ENCODE peak calls at places on chromosomes 6 and 20, in nine cellular contexts. S is upper lobe of right lung, J is aorta, Y is SJCRH30, E is left lung, M is SK-N-SH, L is GM23248, F is neural progenitor cell, U is IMR-90. T is an unnamed sample.
A peak's percentile ranks its signal among the peaks of the same experiment; 100 is the strongest.

GRCh38 chr20:22523499-22524392 is 60.6 kb downstream of the FOXA2 start:
- DNase-seq in M (no peak), S (no peak), J (no peak), Y (no peak), U (no peak), E (no peak), L (no peak), F (no peak), T (no peak)

GRCh38 chr6:122719176-122719575 is 60.3 kb upstream of the FABP7 start:
- DNase-seq in L (no peak), S (no peak), U (no peak), Y (no peak), F (no peak), J (no peak), E (no peak), M (no peak), T (no peak)

GRCh38 chr20:58495623-58496428 is 19.4 kb downstream of the APCDD1L start:
- DNase-seq in M (no peak), E (no peak), S (no peak), Y (no peak), L (no peak), F (no peak), J (no peak), U (no peak), T (no peak)

GRCh38 chr20:63534831-63535651 is 2.1 kb downstream of the PTK6 start:
- DNase-seq in Y (no peak), U (no peak), S (no peak), J (peak; percentile 76), E (no peak), L (peak; percentile 52), M (no peak), F (no peak), T (peak; percentile 21)

GRCh38 chr20:12049125-12049524 is 131.4 kb downstream of the BTBD3 start:
- DNase-seq in F (no peak), L (peak; percentile 12), E (no peak), M (no peak), Y (no peak), J (no peak), U (peak; percentile 79), S (no peak), T (no peak)

GRCh38 chr6:68680244-68680643 is 45.2 kb downstream of the ADGRB3 start:
- DNase-seq in L (no peak), E (no peak), S (no peak), F (no peak), J (no peak), U (no peak), Y (no peak), M (no peak), T (no peak)

GRCh38 chr20:478949-479429 is 16.7 kb upstream of the TBC1D20 start:
- DNase-seq in Y (peak; percentile 26), E (no peak), J (no peak), F (peak; percentile 52), S (no peak), L (peak; percentile 74), M (peak; percentile 56), U (peak; percentile 77), T (peak; percentile 21)

GRCh38 chr6:130694617-130695016 is 132.6 kb upstream of the SMLR1 start:
- DNase-seq in Y (no peak), E (no peak), S (no peak), M (no peak), U (peak; percentile 27), J (no peak), L (peak; percentile 43), F (no peak), T (no peak)

GRCh38 chr6:30719791-30720737 is at the start of gene TUBB:
- DNase-seq in S (peak; percentile 98), J (peak; percentile 98), L (peak; percentile 100), Y (peak; percentile 97), E (peak; percentile 97), M (peak; percentile 86), F (peak; percentile 99), U (peak; percentile 97), T (peak; percentile 98)

GRCh38 chr20:17536944-17537444 is 5.8 kb upstream of the BFSP1 start:
- DNase-seq in S (peak; percentile 72), J (peak; percentile 80), L (peak; percentile 87), Y (peak; percentile 61), F (peak; percentile 87), E (peak; percentile 65), M (peak; percentile 78), U (peak; percentile 76), T (peak; percentile 77)

GRCh38 chr20:33668087-33668790 is 1.5 kb downstream of the ACTL10 start:
- DNase-seq in S (no peak), Y (no peak), L (peak; percentile 85), U (no peak), F (peak; percentile 83), E (peak; percentile 84), J (peak; percentile 92), M (peak; percentile 92), T (no peak)

GRCh38 chr20:50026746-50027575 is 44.2 kb downstream of the SNAI1 start:
- DNase-seq in S (no peak), E (no peak), Y (no peak), F (peak; percentile 48), M (no peak), L (peak; percentile 38), U (peak; percentile 15), J (no peak), T (no peak)

GRCh38 chr6:149766156-149766768 is 16.7 kb downstream of the PCMT1 start:
- DNase-seq in U (peak; percentile 61), J (no peak), M (no peak), F (no peak), L (peak; percentile 37), E (no peak), Y (no peak), S (no peak), T (no peak)

GRCh38 chr6:53793318-53793975 is 1.4 kb upstream of the LRRC1 start:
- DNase-seq in M (peak; percentile 37), F (peak; percentile 60), J (no peak), Y (peak; percentile 48), L (peak; percentile 70), U (peak; percentile 61), E (peak; percentile 71), S (peak; percentile 70), T (peak; percentile 48)

GRCh38 chr20:3661836-3662665 is 1.1 kb downstream of the GFRA4 start:
- DNase-seq in S (peak; percentile 49), J (peak; percentile 33), M (no peak), U (no peak), L (no peak), E (no peak), F (no peak), Y (no peak), T (no peak)

GRCh38 chr6:26044140-26045045 is 42.8 kb upstream of the HFE start:
- DNase-seq in Y (no peak), U (peak; percentile 20), S (peak; percentile 79), E (peak; percentile 51), J (no peak), F (no peak), M (no peak), L (peak; percentile 68), T (peak; percentile 59)

GRCh38 chr6:143368426-143368825 is 82.1 kb downstream of the ADAT2 start:
- DNase-seq in S (no peak), U (peak; percentile 77), L (peak; percentile 75), J (no peak), Y (no peak), M (no peak), E (no peak), F (no peak), T (no peak)

GRCh38 chr6:139376604-139377218 is 2.3 kb upstream of the CITED2 start:
- DNase-seq in F (peak; percentile 26), M (no peak), Y (no peak), L (peak; percentile 49), S (no peak), E (peak; percentile 44), U (peak; percentile 41), J (no peak), T (no peak)

GRCh38 chr6:9401936-9402335 is 966.6 kb upstream of the SLC35B3 start:
- DNase-seq in S (no peak), U (peak; percentile 28), J (no peak), L (peak; percentile 35), E (no peak), Y (no peak), M (no peak), F (no peak), T (no peak)

GRCh38 chr20:36480456-36481048 is 60.8 kb upstream of the MYL9 start:
- DNase-seq in L (no peak), M (no peak), Y (no peak), S (no peak), E (no peak), J (no peak), F (no peak), U (no peak), T (no peak)

DNA sequence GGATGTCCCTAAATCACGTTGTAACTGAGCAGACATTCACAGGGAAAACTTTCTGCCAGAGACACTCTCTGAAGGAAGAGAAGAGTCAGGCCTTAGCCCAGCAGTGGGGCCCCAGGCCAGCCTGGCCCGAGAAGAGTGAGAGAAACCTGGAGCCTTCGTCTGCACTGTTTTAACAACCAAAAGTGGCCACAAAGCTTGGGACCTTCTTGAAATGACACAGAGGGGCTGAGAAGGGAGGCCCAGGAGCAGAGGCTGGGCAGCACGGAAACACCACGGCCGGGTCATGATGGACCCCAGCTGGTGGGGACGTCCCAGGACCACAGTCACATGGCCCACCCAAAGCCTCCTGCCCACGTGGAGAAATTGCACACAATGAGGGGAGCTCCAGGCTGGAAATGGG is 126.8 kb upstream of the THBS2 start:
- DNase-seq in F (no peak), E (no peak), J (no peak), M (no peak), U (no peak), Y (no peak), L (no peak), S (no peak), T (no peak)
- H3K9me3 ChIP-seq in F (no peaks in the 10 kb centered on the region), E (peaks cover 9% of the 10 kb centered on the region), J (no peaks in the 10 kb centered on the region), M (peaks cover 4% of the 10 kb centered on the region), U (peaks cover 12% of the 10 kb centered on the region), Y (peaks cover 6% of the 10 kb centered on the region), L (no peaks in the 10 kb centered on the region), S (no peaks in the 10 kb centered on the region), T (no peaks in the 10 kb centered on the region)

GRCh38 chr20:62104234-62104789 is 18.0 kb upstream of the LSM14B start:
- DNase-seq in F (no peak), E (no peak), U (no peak), S (no peak), Y (no peak), M (no peak), L (no peak), J (no peak), T (no peak)
- H3K9me3 ChIP-seq in F (no peaks in the 10 kb centered on the region), E (peaks cover 69% of the 10 kb centered on the region), U (peaks cover 45% of the 10 kb centered on the region), S (peaks cover 24% of the 10 kb centered on the region), Y (peaks cover 21% of the 10 kb centered on the region), M (peaks cover 3% of the 10 kb centered on the region), L (no peaks in the 10 kb centered on the region), J (peaks cover 25% of the 10 kb centered on the region), T (peaks cover 4% of the 10 kb centered on the region)

DNA sequence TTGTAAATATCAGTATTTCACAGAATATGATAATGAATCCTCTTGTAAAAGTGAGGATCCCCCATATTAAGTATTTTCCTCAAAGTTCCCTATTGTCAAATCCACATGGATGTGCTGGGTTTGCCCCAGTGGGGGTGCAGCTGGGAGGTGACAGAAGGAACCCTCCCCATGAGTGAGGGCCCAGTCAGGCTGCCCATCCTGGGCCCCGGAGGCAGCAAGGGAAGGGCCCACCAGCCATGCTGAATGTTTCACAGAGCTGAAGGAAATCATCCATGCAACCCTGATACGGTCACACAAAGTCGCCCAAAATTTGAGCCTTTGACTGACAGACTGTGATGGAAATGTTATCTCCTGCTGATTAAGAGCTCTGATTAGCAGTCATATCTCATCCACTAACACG is 39.7 kb downstream of the FRMD1 start:
- DNase-seq in J (no peak), Y (no peak), E (no peak), M (no peak), F (no peak), S (no peak), L (no peak), U (no peak), T (no peak)
- H3K9me3 ChIP-seq in J (peaks cover 11% of the 10 kb centered on the region), Y (no peaks in the 10 kb centered on the region), E (peaks cover 56% of the 10 kb centered on the region), M (no peaks in the 10 kb centered on the region), F (peaks cover 21% of the 10 kb centered on the region), S (peaks cover 14% of the 10 kb centered on the region), L (no peaks in the 10 kb centered on the region), U (peaks cover 3% of the 10 kb centered on the region), T (peaks cover 10% of the 10 kb centered on the region)

GRCh38 chr20:31236953-31237352 is 20.5 kb upstream of the DEFB115 start:
- DNase-seq in S (no peak), J (no peak), F (no peak), M (no peak), Y (no peak), U (no peak), L (no peak), E (no peak), T (no peak)
- H3K9me3 ChIP-seq in S (peaks cover 38% of the 10 kb centered on the region), J (peaks cover 3% of the 10 kb centered on the region), F (peaks cover 79% of the 10 kb centered on the region), M (no peaks in the 10 kb centered on the region), Y (peaks cover 19% of the 10 kb centered on the region), U (peaks cover 22% of the 10 kb centered on the region), L (peaks cover 4% of the 10 kb centered on the region), E (peaks cover 100% of the 10 kb centered on the region), T (peaks cover 9% of the 10 kb centered on the region)